ENCODE peak calls at places on chromosome X, in six cellular contexts. E is C1 segment of cervical spinal cord, M is ovary, U is fibroblast of mammary gland, Y is mucosa of gallbladder, X is AG09309. S is an unnamed sample.

GRCh38 chrX:33415454-33415853 is 204.1 kb upstream of the DMD start:
- DNase-seq in E (no peak), M (no peak), U (no peak), Y (no peak), X (no peak), S (no peak)

GRCh38 chrX:37047776-37048175 is 39.6 kb downstream of the FAM47C start:
- DNase-seq in E (no peak), M (no peak), U (no peak), Y (no peak), X (no peak), S (no peak)

GRCh38 chrX:40153335-40154221 is 55.8 kb upstream of the BCOR start:
- DNase-seq in E (peak; percentile 54), M (peak; percentile 71), U (no peak), Y (peak; percentile 55), X (no peak), S (no peak)

GRCh38 chrX:149877636-149878035 is 3.3 kb upstream of the MAGEA8 start:
- DNase-seq in E (no peak), M (no peak), U (peak; percentile 14), Y (no peak), X (no peak), S (no peak)

GRCh38 chrX:133929836-133930464 is 55.4 kb downstream of the GPC3 start:
- DNase-seq in E (no peak), M (no peak), U (no peak), Y (no peak), X (no peak), S (no peak)

GRCh38 chrX:102345916-102346315 is 93.9 kb downstream of the NXF2B start:
- DNase-seq in E (no peak), M (peak; percentile 66), U (peak; percentile 53), Y (peak; percentile 66), X (no peak), S (peak; percentile 25)

GRCh38 chrX:53474707-53475106 is 40.5 kb upstream of the HSD17B10 start:
- DNase-seq in E (no peak), M (no peak), U (no peak), Y (no peak), X (no peak), S (no peak)

GRCh38 chrX:123698979-123699378 is 33.9 kb downstream of the THOC2 start:
- DNase-seq in E (no peak), M (no peak), U (peak; percentile 7), Y (no peak), X (no peak), S (no peak)

GRCh38 chrX:103356023-103356798 is at the start of gene TCEAL9:
- DNase-seq in E (peak; percentile 18), M (peak; percentile 82), U (peak; percentile 85), Y (peak; percentile 67), X (peak; percentile 21), S (peak; percentile 36)

GRCh38 chrX:105543271-105543670 is 279.1 kb upstream of the NRK start:
- DNase-seq in E (no peak), M (no peak), U (no peak), Y (no peak), X (no peak), S (no peak)

GRCh38 chrX:104270916-104271512 is 16.3 kb upstream of the ESX1 start:
- DNase-seq in E (peak; percentile 1), M (peak; percentile 29), U (peak; percentile 42), Y (peak; percentile 32), X (no peak), S (peak; percentile 27)

GRCh38 chrX:74449322-74449936 is 28.1 kb downstream of the SLC16A2 start:
- DNase-seq in E (no peak), M (no peak), U (no peak), Y (no peak), X (no peak), S (no peak)

GRCh38 chrX:16772460-16772859 is 13.8 kb upstream of the TXLNG start:
- DNase-seq in E (no peak), M (no peak), U (no peak), Y (no peak), X (no peak), S (peak; percentile 10)

GRCh38 chrX:9318213-9318612 is 146.6 kb upstream of the TBL1X start:
- DNase-seq in E (no peak), M (no peak), U (no peak), Y (no peak), X (no peak), S (no peak)

S was measured in small intestine.